ENCODE peak calls at places on chromosomes 4 and X, in eight cellular contexts. One of them, this sample, is unnamed. For H3K36me3, the result is how much of the 10 kb centered on the place peaks cover.

GRCh38 chr4:163755013-163755412 is 260.5 kb downstream of the TMA16 start:
- DNase-seq in tibial artery: no peak
- DNase-seq in cardiac muscle cell: no peak
- DNase-seq in K562: no peak
- DNase-seq in mucosa of descending colon: no peak
- DNase-seq in body of pancreas: no peak
- DNase-seq in lower lobe of right lung: no peak
- DNase-seq in psoas muscle: no peak
- DNase-seq in this sample: no peak

GRCh38 chrX:19602866-19603620 is 87.7 kb upstream of the MAP3K15 start:
- DNase-seq in body of pancreas: no peak
- DNase-seq in tibial artery: no peak
- DNase-seq in cardiac muscle cell: no peak
- DNase-seq in mucosa of descending colon: no peak
- DNase-seq in lower lobe of right lung: no peak
- DNase-seq in psoas muscle: peak
- DNase-seq in K562: peak
- DNase-seq in this sample: no peak

GRCh38 chr4:75633846-75634245 is 3.5 kb upstream of the CDKL2 start:
- DNase-seq in psoas muscle: no peak
- DNase-seq in body of pancreas: no peak
- DNase-seq in cardiac muscle cell: no peak
- DNase-seq in mucosa of descending colon: no peak
- DNase-seq in K562: no peak
- DNase-seq in tibial artery: no peak
- DNase-seq in lower lobe of right lung: no peak
- DNase-seq in this sample: no peak

GRCh38 chr4:74527049-74527448 is 82.1 kb downstream of the AREG start:
- DNase-seq in cardiac muscle cell: no peak
- DNase-seq in mucosa of descending colon: no peak
- DNase-seq in body of pancreas: no peak
- DNase-seq in tibial artery: no peak
- DNase-seq in lower lobe of right lung: no peak
- DNase-seq in K562: no peak
- DNase-seq in psoas muscle: no peak
- DNase-seq in this sample: no peak

GRCh38 chrX:100494974-100495373 is 84.9 kb upstream of the PCDH19 start:
- DNase-seq in mucosa of descending colon: no peak
- DNase-seq in psoas muscle: no peak
- DNase-seq in K562: no peak
- DNase-seq in body of pancreas: no peak
- DNase-seq in cardiac muscle cell: no peak
- DNase-seq in lower lobe of right lung: no peak
- DNase-seq in tibial artery: no peak
- DNase-seq in this sample: no peak

GRCh38 chr4:121326580-121326979 is 54.2 kb downstream of the QRFPR start:
- DNase-seq in lower lobe of right lung: no peak
- DNase-seq in K562: no peak
- DNase-seq in tibial artery: no peak
- DNase-seq in body of pancreas: no peak
- DNase-seq in mucosa of descending colon: no peak
- DNase-seq in cardiac muscle cell: no peak
- DNase-seq in psoas muscle: no peak
- DNase-seq in this sample: no peak

GRCh38 chr4:63460075-63460474 is 949.2 kb downstream of the TECRL start:
- DNase-seq in psoas muscle: no peak
- DNase-seq in mucosa of descending colon: no peak
- DNase-seq in cardiac muscle cell: no peak
- DNase-seq in body of pancreas: no peak
- DNase-seq in K562: no peak
- DNase-seq in lower lobe of right lung: no peak
- DNase-seq in tibial artery: no peak
- DNase-seq in this sample: no peak

GRCh38 chr4:149961876-149962597 is 116.2 kb upstream of the DCLK2 start:
- DNase-seq in mucosa of descending colon: no peak
- DNase-seq in cardiac muscle cell: no peak
- DNase-seq in psoas muscle: no peak
- DNase-seq in tibial artery: no peak
- DNase-seq in K562: no peak
- DNase-seq in lower lobe of right lung: no peak
- DNase-seq in body of pancreas: no peak
- DNase-seq in this sample: no peak

GRCh38 chrX:93591398-93591797 is 82.0 kb downstream of the NAP1L3 start:
- DNase-seq in lower lobe of right lung: no peak
- DNase-seq in K562: no peak
- DNase-seq in cardiac muscle cell: no peak
- DNase-seq in mucosa of descending colon: no peak
- DNase-seq in tibial artery: no peak
- DNase-seq in body of pancreas: no peak
- DNase-seq in psoas muscle: no peak
- DNase-seq in this sample: no peak

GRCh38 chr4:139337612-139338011 is 35.3 kb upstream of the NDUFC1 start:
- DNase-seq in psoas muscle: no peak
- DNase-seq in body of pancreas: no peak
- DNase-seq in cardiac muscle cell: no peak
- DNase-seq in lower lobe of right lung: no peak
- DNase-seq in tibial artery: no peak
- DNase-seq in mucosa of descending colon: no peak
- DNase-seq in K562: no peak
- DNase-seq in this sample: no peak

GRCh38 chr4:7740866-7741525 is 198.7 kb downstream of the AFAP1 start:
- DNase-seq in body of pancreas: no peak
- DNase-seq in tibial artery: no peak
- DNase-seq in K562: no peak
- DNase-seq in lower lobe of right lung: peak
- DNase-seq in mucosa of descending colon: no peak
- DNase-seq in psoas muscle: no peak
- DNase-seq in cardiac muscle cell: no peak
- DNase-seq in this sample: no peak

GRCh38 chr4:147570616-147571015 is 46.6 kb upstream of the TMEM184C start:
- DNase-seq in mucosa of descending colon: no peak
- DNase-seq in psoas muscle: no peak
- DNase-seq in cardiac muscle cell: no peak
- DNase-seq in K562: no peak
- DNase-seq in lower lobe of right lung: no peak
- DNase-seq in body of pancreas: no peak
- DNase-seq in tibial artery: no peak
- DNase-seq in this sample: no peak

GRCh38 chr4:122045533-122045932 is 93.7 kb upstream of the TRPC3 start:
- DNase-seq in tibial artery: no peak
- DNase-seq in body of pancreas: peak
- DNase-seq in cardiac muscle cell: peak
- DNase-seq in K562: no peak
- DNase-seq in mucosa of descending colon: no peak
- DNase-seq in lower lobe of right lung: peak
- DNase-seq in psoas muscle: no peak
- DNase-seq in this sample: peak

GRCh38 chr4:136156947-136157346 is 1375.3 kb downstream of the PCDH18 start:
- DNase-seq in cardiac muscle cell: no peak
- DNase-seq in tibial artery: no peak
- DNase-seq in mucosa of descending colon: no peak
- DNase-seq in lower lobe of right lung: no peak
- DNase-seq in K562: no peak
- DNase-seq in psoas muscle: no peak
- DNase-seq in body of pancreas: no peak
- DNase-seq in this sample: no peak

GRCh38 chrX:41276661-41277506 is 57.1 kb upstream of the DDX3X start:
- DNase-seq in mucosa of descending colon: no peak
- DNase-seq in lower lobe of right lung: no peak
- DNase-seq in body of pancreas: no peak
- DNase-seq in cardiac muscle cell: no peak
- DNase-seq in tibial artery: peak
- DNase-seq in psoas muscle: no peak
- DNase-seq in K562: no peak
- DNase-seq in this sample: no peak

GRCh38 chrX:40845331-40845911 is 110.1 kb upstream of the MED14 start:
- DNase-seq in body of pancreas: no peak
- DNase-seq in tibial artery: no peak
- DNase-seq in cardiac muscle cell: peak
- DNase-seq in psoas muscle: no peak
- DNase-seq in K562: no peak
- DNase-seq in lower lobe of right lung: no peak
- DNase-seq in mucosa of descending colon: no peak
- DNase-seq in this sample: no peak

GRCh38 chr4:1975391-1975801 is 33.4 kb downstream of the NELFA start:
- DNase-seq in tibial artery: no peak
- DNase-seq in K562: no peak
- DNase-seq in cardiac muscle cell: no peak
- DNase-seq in psoas muscle: no peak
- DNase-seq in mucosa of descending colon: no peak
- DNase-seq in lower lobe of right lung: no peak
- DNase-seq in body of pancreas: no peak
- DNase-seq in this sample: no peak

GRCh38 chr4:1973661-1974060 is 35.1 kb downstream of the NELFA start:
- DNase-seq in body of pancreas: no peak
- DNase-seq in tibial artery: peak
- DNase-seq in K562: no peak
- DNase-seq in psoas muscle: no peak
- DNase-seq in cardiac muscle cell: no peak
- DNase-seq in lower lobe of right lung: no peak
- DNase-seq in mucosa of descending colon: no peak
- DNase-seq in this sample: no peak

GRCh38 chr4:1973218-1973617 is 35.6 kb downstream of the NELFA start:
- DNase-seq in K562: no peak
- DNase-seq in lower lobe of right lung: no peak
- DNase-seq in psoas muscle: no peak
- DNase-seq in tibial artery: peak
- DNase-seq in cardiac muscle cell: no peak
- DNase-seq in mucosa of descending colon: no peak
- DNase-seq in body of pancreas: no peak
- DNase-seq in this sample: no peak

GRCh38 chr4:1975880-1976279 is 32.9 kb downstream of the NELFA start:
- DNase-seq in cardiac muscle cell: no peak
- DNase-seq in K562: no peak
- DNase-seq in lower lobe of right lung: no peak
- DNase-seq in body of pancreas: no peak
- DNase-seq in psoas muscle: no peak
- DNase-seq in tibial artery: no peak
- DNase-seq in mucosa of descending colon: no peak
- DNase-seq in this sample: no peak

DNA sequence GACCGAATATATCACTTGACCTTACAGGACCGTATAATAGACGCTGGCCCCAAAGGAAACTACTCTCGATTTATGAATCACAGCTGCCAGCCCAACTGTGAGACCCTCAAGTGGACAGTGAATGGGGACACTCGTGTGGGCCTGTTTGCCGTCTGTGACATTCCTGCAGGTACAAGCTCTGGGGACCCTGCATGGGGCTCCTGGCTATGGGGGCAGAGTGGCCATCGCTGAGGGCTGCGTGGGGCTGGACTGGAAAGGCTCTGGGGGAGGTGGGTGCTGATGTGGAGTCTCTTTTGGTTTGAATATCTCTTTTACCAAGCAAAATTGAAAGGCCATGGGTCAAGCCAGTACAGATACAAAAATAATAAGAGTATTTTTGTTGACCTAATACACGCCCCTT is 33.9 kb downstream of the NELFA start:
- DNase-seq in mucosa of descending colon: no peak
- DNase-seq in lower lobe of right lung: no peak
- DNase-seq in psoas muscle: no peak
- DNase-seq in cardiac muscle cell: no peak
- DNase-seq in body of pancreas: no peak
- DNase-seq in tibial artery: no peak
- DNase-seq in K562: no peak
- DNase-seq in this sample: no peak
- H3K36me3 ChIP-seq in mucosa of descending colon: under half
- H3K36me3 ChIP-seq in lower lobe of right lung: half or more
- H3K36me3 ChIP-seq in psoas muscle: half or more
- H3K36me3 ChIP-seq in cardiac muscle cell: under half
- H3K36me3 ChIP-seq in body of pancreas: under half
- H3K36me3 ChIP-seq in tibial artery: half or more
- H3K36me3 ChIP-seq in K562: half or more
- H3K36me3 ChIP-seq in this sample: half or more

DNA sequence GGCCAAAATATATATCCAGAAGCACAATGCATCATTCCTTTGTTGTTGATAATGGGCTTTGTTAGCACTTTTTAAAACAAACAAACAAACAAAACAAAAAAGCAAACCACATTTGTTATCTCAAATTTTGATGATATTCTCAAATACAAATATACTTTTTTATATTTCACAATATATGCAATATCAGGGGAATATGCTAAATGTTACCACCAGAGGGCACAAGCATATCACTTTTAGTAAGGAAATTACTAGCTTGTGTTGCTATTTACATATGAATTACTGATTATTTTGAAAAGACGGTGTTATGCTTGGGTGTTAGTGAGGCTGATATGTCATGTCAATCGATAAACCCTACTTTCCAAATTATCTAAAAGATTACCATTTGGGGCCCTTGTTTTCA is 29.1 kb downstream of the RIPPLY1 start:
- DNase-seq in body of pancreas: no peak
- DNase-seq in mucosa of descending colon: no peak
- DNase-seq in psoas muscle: no peak
- DNase-seq in lower lobe of right lung: no peak
- DNase-seq in K562: peak
- DNase-seq in cardiac muscle cell: peak
- DNase-seq in tibial artery: no peak
- DNase-seq in this sample: no peak
- H3K4me3 ChIP-seq in body of pancreas: no peak
- H3K4me3 ChIP-seq in mucosa of descending colon: no peak
- H3K4me3 ChIP-seq in psoas muscle: no peak
- H3K4me3 ChIP-seq in lower lobe of right lung: no peak
- H3K4me3 ChIP-seq in K562: no peak
- H3K4me3 ChIP-seq in cardiac muscle cell: no peak
- H3K4me3 ChIP-seq in tibial artery: no peak
- H3K4me3 ChIP-seq in this sample: no peak

DNA sequence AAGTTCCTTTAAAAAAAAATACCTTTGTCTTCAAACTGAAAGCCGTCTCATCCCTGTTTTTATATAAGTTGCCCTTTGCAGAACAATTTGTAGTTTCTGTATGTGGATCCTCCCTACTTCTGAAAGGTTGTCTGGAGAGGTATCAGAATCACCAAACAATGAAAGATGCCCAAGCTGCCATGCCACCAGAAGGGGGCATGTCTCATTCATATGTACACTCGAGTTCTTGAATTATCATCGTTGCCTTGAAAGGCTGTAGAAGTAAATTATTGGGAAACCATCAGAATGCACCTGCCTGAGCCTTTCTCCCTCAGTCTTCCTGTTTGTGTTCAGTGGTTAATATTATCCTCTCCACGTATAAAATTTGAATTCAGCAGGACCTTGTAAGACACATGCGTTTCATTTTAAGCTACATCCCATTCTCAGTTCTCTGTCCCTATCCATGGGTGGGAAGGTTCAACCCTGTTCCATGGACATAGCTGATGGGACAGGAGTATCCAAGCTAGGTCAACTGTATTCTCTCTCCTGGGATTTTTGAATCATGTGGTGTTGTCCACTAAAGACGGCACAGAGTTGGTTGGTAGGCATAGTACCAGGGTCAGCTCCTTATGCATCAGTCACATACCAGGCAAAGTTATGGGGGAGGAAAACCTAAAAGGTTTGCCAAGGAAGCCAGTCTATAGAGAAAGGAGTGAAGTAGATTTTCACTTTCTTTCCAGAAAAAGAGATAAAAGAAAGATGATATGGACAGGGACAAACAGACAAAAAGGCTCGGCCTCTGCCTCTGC is 24.0 kb downstream of the GALNT7 start:
- DNase-seq in cardiac muscle cell: no peak
- DNase-seq in tibial artery: no peak
- DNase-seq in lower lobe of right lung: no peak
- DNase-seq in mucosa of descending colon: no peak
- DNase-seq in body of pancreas: no peak
- DNase-seq in K562: no peak
- DNase-seq in psoas muscle: no peak
- DNase-seq in this sample: no peak
- TF ChIP-seq CTCF in cardiac muscle cell: no peak
- TF ChIP-seq CTCF in tibial artery: no peak
- TF ChIP-seq CTCF in lower lobe of right lung: no peak
- TF ChIP-seq CTCF in mucosa of descending colon: no peak
- TF ChIP-seq CTCF in body of pancreas: no peak
- TF ChIP-seq CTCF in K562: no peak
- TF ChIP-seq CTCF in psoas muscle: peak
- TF ChIP-seq CTCF in this sample: peak

GRCh38 chr4:40231464-40231863 is 34.6 kb downstream of the RHOH start:
- DNase-seq in cardiac muscle cell: no peak
- DNase-seq in lower lobe of right lung: no peak
- DNase-seq in body of pancreas: no peak
- DNase-seq in K562: no peak
- DNase-seq in tibial artery: no peak
- DNase-seq in mucosa of descending colon: no peak
- DNase-seq in psoas muscle: no peak
- DNase-seq in this sample: no peak
- H3K36me3 ChIP-seq in cardiac muscle cell: under half
- H3K36me3 ChIP-seq in lower lobe of right lung: under half
- H3K36me3 ChIP-seq in body of pancreas: under half
- H3K36me3 ChIP-seq in K562: under half
- H3K36me3 ChIP-seq in tibial artery: under half
- H3K36me3 ChIP-seq in mucosa of descending colon: under half
- H3K36me3 ChIP-seq in psoas muscle: under half
- H3K36me3 ChIP-seq in this sample: under half